ENCODE peak calls at places on chromosomes 13 and 19, in four cellular contexts. G is effector CD8-positive, alpha-beta T cell; P is IMR-90; N is activated CD4-positive, CD25-positive, alpha-beta regulatory T cell. B is an unnamed sample.
A peak's percentile ranks its signal among the peaks of the same experiment; 100 is the strongest.

GRCh38 chr13:97435794-97436193 is 1.8 kb downstream of the RAP2A start:
- DNase-seq in P (no peak), N (no peak), G (no peak), B (peak; percentile 40)

GRCh38 chr19:29320611-29321010 is 107.7 kb upstream of the UQCRFS1 start:
- DNase-seq in G (no peak), P (no peak), N (no peak), B (no peak)

GRCh38 chr19:6273701-6274601 is 5.8 kb downstream of the MLLT1 start:
- DNase-seq in P (peak; percentile 88), N (no peak), G (no peak), B (peak; percentile 96)

GRCh38 chr13:87954116-87954515 is 282.9 kb downstream of the SLITRK5 start:
- DNase-seq in G (no peak), N (no peak), P (no peak), B (peak; percentile 51)

GRCh38 chr13:112634102-112634501 is 46.1 kb upstream of the TUBGCP3 start:
- DNase-seq in G (no peak), P (no peak), N (no peak), B (no peak)

GRCh38 chr19:30512748-30513389 is 140.7 kb downstream of the ZNF536 start:
- DNase-seq in N (no peak), G (no peak), P (no peak), B (no peak)

GRCh38 chr19:54009440-54009839 is 18.0 kb downstream of the CACNG6 start:
- DNase-seq in P (no peak), N (no peak), G (no peak), B (no peak)

GRCh38 chr13:49419292-49419691 is 24.6 kb downstream of the CAB39L start:
- DNase-seq in G (no peak), P (peak; percentile 52), N (no peak), B (peak; percentile 15)

GRCh38 chr13:44667950-44668349 is 91.8 kb upstream of the TSC22D1 start:
- DNase-seq in P (peak; percentile 53), N (no peak), G (no peak), B (peak; percentile 28)

GRCh38 chr13:45909089-45909488 is 57.5 kb upstream of the SIAH3 start:
- DNase-seq in G (no peak), P (no peak), N (no peak), B (no peak)

GRCh38 chr19:48244289-48244688 is 11.4 kb downstream of the CARD8 start:
- DNase-seq in N (peak; percentile 20), P (no peak), G (no peak), B (peak; percentile 75)

GRCh38 chr19:38793186-38793585 is 4.2 kb downstream of the LGALS7B start:
- DNase-seq in G (no peak), P (peak; percentile 60), N (no peak), B (peak; percentile 50)

GRCh38 chr19:7746903-7747884 is at the start of gene CD209:
- DNase-seq in N (no peak), G (no peak), P (no peak), B (no peak)

GRCh38 chr19:51760811-51761356 is at the start of gene FPR2:
- DNase-seq in N (no peak), P (no peak), G (no peak), B (no peak)

B was measured in ELR.